ENCODE peak calls at places on chromosomes 3 and 15, in ten cellular contexts. J, Z, F, T, M, E, B, W, G and H are unnamed samples.

GRCh38 chr3:108412351-108412750 is 98.0 kb downstream of the MYH15 start:
- DNase-seq in J (no peak), Z (no peak), F (no peak), T (no peak), M (no peak), E (no peak), B (no peak), W (no peak), G (no peak), H (no peak)

GRCh38 chr15:68298882-68299381 is 21.4 kb downstream of the FEM1B start:
- DNase-seq in J (no peak), Z (no peak), F (no peak), T (no peak), M (no peak), E (no peak), B (peak), W (no peak), G (peak), H (peak)

GRCh38 chr15:100229181-100230163 is 112.3 kb downstream of the ADAMTS17 start:
- DNase-seq in J (peak), Z (no peak), F (no peak), T (no peak), M (no peak), E (peak), B (no peak), W (no peak), G (no peak), H (no peak)

GRCh38 chr3:179861292-179861691 is 175.4 kb downstream of the PEX5L start:
- DNase-seq in J (no peak), Z (no peak), F (no peak), T (no peak), M (no peak), E (no peak), B (no peak), W (no peak), G (no peak), H (no peak)

GRCh38 chr15:86743283-86743903 is 663.7 kb downstream of the AGBL1 start:
- DNase-seq in J (peak), Z (no peak), F (no peak), T (peak), M (peak), E (no peak), B (no peak), W (no peak), G (no peak), H (no peak)

GRCh38 chr15:87829651-87830050 is 426.9 kb downstream of the NTRK3 start:
- DNase-seq in J (no peak), Z (no peak), F (no peak), T (no peak), M (peak), E (no peak), B (peak), W (no peak), G (no peak), H (no peak)

GRCh38 chr3:185959609-185960517 is 22.0 kb upstream of the TRA2B start:
- DNase-seq in J (no peak), Z (no peak), F (peak), T (peak), M (no peak), E (peak), B (peak), W (peak), G (no peak), H (peak)

GRCh38 chr15:70478251-70478990 is 284.9 kb downstream of the UACA start:
- DNase-seq in J (no peak), Z (no peak), F (no peak), T (no peak), M (no peak), E (no peak), B (no peak), W (no peak), G (peak), H (no peak)

GRCh38 chr3:120348981-120349818 is at the start of gene LRRC58:
- DNase-seq in J (peak), Z (peak), F (peak), T (peak), M (peak), E (peak), B (peak), W (peak), G (peak), H (peak)

GRCh38 chr3:193297421-193297820 is 56.4 kb downstream of the PLAAT1 start:
- DNase-seq in J (no peak), Z (no peak), F (no peak), T (no peak), M (no peak), E (no peak), B (no peak), W (no peak), G (no peak), H (no peak)

GRCh38 chr3:146334151-146334550 is 83.2 kb upstream of the PLSCR4 start:
- DNase-seq in J (no peak), Z (no peak), F (peak), T (peak), M (no peak), E (peak), B (peak), W (no peak), G (no peak), H (peak)

GRCh38 chr3:18390024-18390660 is 35.0 kb downstream of the SATB1 start:
- DNase-seq in J (no peak), Z (no peak), F (no peak), T (no peak), M (no peak), E (no peak), B (no peak), W (no peak), G (no peak), H (no peak)

GRCh38 chr3:27659279-27660021 is 62.7 kb downstream of the EOMES start:
- DNase-seq in J (peak), Z (peak), F (peak), T (peak), M (peak), E (peak), B (peak), W (peak), G (no peak), H (peak)

GRCh38 chr3:11692251-11692813 is 48.6 kb upstream of the VGLL4 start:
- DNase-seq in J (no peak), Z (no peak), F (no peak), T (no peak), M (no peak), E (no peak), B (no peak), W (no peak), G (no peak), H (no peak)

GRCh38 chr3:187850256-187851010 is 105.2 kb upstream of the BCL6 start:
- DNase-seq in J (no peak), Z (no peak), F (no peak), T (peak), M (peak), E (no peak), B (no peak), W (no peak), G (no peak), H (peak)

GRCh38 chr3:129605593-129606521 is 619 bp downstream of the PLXND1 start:
- DNase-seq in J (peak), Z (no peak), F (peak), T (peak), M (peak), E (peak), B (peak), W (no peak), G (peak), H (peak)
- TF ChIP-seq CTCF in J (no peak), Z (no peak), F (no peak), T (no peak), M (no peak), E (no peak), B (no peak), W (no peak), G (no peak), H (no peak)

GRCh38 chr15:38085931-38086562 is 151.6 kb downstream of the TMCO5A start:
- DNase-seq in J (no peak), Z (no peak), F (peak), T (no peak), M (no peak), E (peak), B (peak), W (no peak), G (no peak), H (peak)
- H3K4me3 ChIP-seq in J (no peak), Z (no peak), F (no peak), T (no peak), M (no peak), E (no peak), B (no peak), W (no peak), G (no peak), H (no peak)

GRCh38 chr3:131530843-131531242 is 28.1 kb upstream of the MRPL3 start:
- DNase-seq in J (no peak), Z (no peak), F (no peak), T (no peak), M (no peak), E (no peak), B (no peak), W (no peak), G (no peak), H (no peak)

GRCh38 chr3:131532645-131533044 is 29.9 kb upstream of the MRPL3 start:
- DNase-seq in J (no peak), Z (no peak), F (no peak), T (no peak), M (no peak), E (no peak), B (no peak), W (no peak), G (no peak), H (no peak)

GRCh38 chr3:131530374-131530773 is 27.6 kb upstream of the MRPL3 start:
- DNase-seq in J (no peak), Z (no peak), F (no peak), T (no peak), M (no peak), E (no peak), B (no peak), W (no peak), G (no peak), H (no peak)

GRCh38 chr3:131526801-131527347 is 24.1 kb upstream of the MRPL3 start:
- DNase-seq in J (no peak), Z (no peak), F (peak), T (peak), M (peak), E (peak), B (peak), W (no peak), G (peak), H (peak)
- TF ChIP-seq CTCF in J (no peak), Z (no peak), F (peak), T (no peak), M (no peak), E (peak), B (peak), W (peak), G (no peak), H (peak)

GRCh38 chr15:65286704-65287514 is at the start of gene PARP16:
- DNase-seq in J (peak), Z (peak), F (peak), T (peak), M (peak), E (peak), B (peak), W (no peak), G (peak), H (peak)
- H3K4me3 ChIP-seq in J (peak), Z (peak), F (peak), T (peak), M (peak), E (peak), B (peak), W (peak), G (peak), H (peak)

GRCh38 chr3:101849714-101850326 is 506 bp downstream of the NFKBIZ start:
- DNase-seq in J (peak), Z (no peak), F (no peak), T (peak), M (peak), E (no peak), B (no peak), W (no peak), G (peak), H (no peak)
- TF ChIP-seq CTCF in J (no peak), Z (no peak), F (no peak), T (no peak), M (no peak), E (no peak), B (no peak), W (no peak), G (peak), H (no peak)

GRCh38 chr3:38163117-38163870 is 2.0 kb upstream of the OXSR1 start:
- DNase-seq in J (peak), Z (no peak), F (no peak), T (no peak), M (no peak), E (no peak), B (no peak), W (no peak), G (no peak), H (no peak)
- H3K4me3 ChIP-seq in J (no peak), Z (no peak), F (no peak), T (no peak), M (no peak), E (no peak), B (no peak), W (no peak), G (no peak), H (no peak)

DNA sequence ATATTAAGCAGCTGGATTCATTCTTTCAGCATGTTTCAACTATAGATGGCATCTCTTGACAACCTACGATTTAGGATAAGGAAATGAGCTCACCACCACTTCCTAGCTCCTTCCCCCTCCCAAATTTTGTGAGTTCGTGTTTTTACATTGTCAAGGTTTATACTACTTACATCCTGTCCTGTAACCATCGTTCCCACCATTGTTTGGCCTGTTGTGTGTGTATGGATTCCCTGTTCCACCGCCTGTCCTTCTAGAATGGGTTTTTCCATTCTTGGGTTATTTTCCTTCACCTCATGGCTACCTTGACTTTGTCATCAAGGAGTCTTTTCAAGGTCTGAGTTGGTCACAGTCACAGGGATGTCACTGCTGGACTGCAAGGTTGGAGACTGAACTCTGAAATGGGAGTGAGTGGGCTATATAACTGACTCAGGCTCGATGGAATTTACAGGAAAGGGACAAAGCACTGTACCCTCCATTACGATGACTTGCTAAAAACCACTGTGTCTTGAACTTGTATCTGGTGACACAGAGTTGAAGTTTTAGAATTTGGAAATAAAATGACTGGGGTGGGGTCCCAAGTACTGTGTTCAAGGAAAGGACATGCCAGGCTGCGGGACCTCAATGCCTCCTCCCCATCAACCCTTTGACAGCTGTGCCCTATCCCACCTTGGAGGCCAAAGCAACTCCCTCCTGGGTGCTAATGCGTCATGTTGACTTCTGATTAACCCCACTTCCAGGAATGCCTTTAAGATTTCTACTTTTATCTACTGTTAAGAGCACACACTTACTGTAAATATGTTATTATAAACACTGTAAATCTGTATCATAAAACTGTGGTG is 66.8 kb upstream of the BLM start:
- DNase-seq in J (no peak), Z (no peak), F (peak), T (no peak), M (no peak), E (peak), B (peak), W (no peak), G (no peak), H (peak)
- TF ChIP-seq CTCF in J (no peak), Z (no peak), F (peak), T (no peak), M (no peak), E (no peak), B (no peak), W (no peak), G (no peak), H (no peak)

DNA sequence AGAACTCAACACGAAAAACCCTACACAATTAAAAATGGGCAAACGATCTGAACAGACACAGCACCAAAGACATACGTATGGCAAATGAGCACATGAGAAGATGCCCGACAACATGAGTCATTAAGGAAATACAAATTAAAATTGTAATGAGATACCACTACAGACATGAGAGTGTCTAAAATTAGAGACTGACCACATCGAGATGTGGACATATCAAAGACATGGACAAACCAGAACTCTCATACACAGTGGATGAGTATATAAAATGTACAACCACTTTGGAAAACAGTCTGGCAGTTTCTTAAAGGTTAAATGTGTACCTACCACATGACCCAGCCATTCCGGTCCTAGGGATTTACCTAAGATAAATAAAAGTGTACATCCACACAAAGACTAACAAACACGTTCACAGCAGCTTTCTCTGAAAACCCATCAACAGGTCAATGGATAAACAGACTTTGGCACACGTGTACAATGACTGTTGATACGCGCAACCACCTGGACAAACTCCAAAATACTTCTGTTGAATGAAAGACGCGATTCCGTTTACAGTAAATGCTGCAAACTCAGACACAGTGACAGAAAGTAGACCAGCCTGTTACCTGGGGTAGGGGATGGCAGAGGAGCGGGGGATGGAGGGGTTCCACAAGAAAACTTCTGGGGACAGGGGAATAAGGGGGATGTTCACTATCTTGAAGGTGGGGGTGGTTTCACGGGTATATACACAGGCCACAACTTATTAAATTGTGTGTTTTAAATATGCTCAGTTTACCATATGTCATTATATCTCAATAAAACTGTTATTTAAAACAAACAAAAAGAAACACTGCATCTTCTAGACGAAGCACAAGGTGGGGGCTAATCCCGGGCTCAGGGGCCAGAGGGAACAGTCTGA is 2.1 kb downstream of the TNK2 start:
- DNase-seq in J (no peak), Z (no peak), F (peak), T (peak), M (peak), E (no peak), B (no peak), W (no peak), G (peak), H (peak)
- H3K4me3 ChIP-seq in J (peak), Z (no peak), F (no peak), T (no peak), M (peak), E (no peak), B (no peak), W (peak), G (peak), H (no peak)